ENCODE peak calls at places on chromosomes 5 and 9, in ten cellular contexts. H, S, Q, M, V, N, U, I, G and J are unnamed samples.

GRCh38 chr5:94245608-94246007 is 372.8 kb downstream of the KIAA0825 start:
- DNase-seq in H (no peak), S (no peak), Q (no peak), M (peak), V (no peak), N (no peak), U (no peak), I (no peak), G (no peak), J (no peak)

GRCh38 chr5:61966558-61966957 is 339.4 kb upstream of the KIF2A start:
- DNase-seq in H (no peak), S (no peak), Q (no peak), M (no peak), V (no peak), N (no peak), U (no peak), I (no peak), G (no peak), J (no peak)

GRCh38 chr9:108041551-108041950 is 552.0 kb upstream of the KLF4 start:
- DNase-seq in H (no peak), S (peak), Q (peak), M (peak), V (no peak), N (no peak), U (no peak), I (no peak), G (no peak), J (no peak)

GRCh38 chr5:33409435-33410146 is 31.2 kb upstream of the TARS1 start:
- DNase-seq in H (no peak), S (no peak), Q (no peak), M (peak), V (no peak), N (no peak), U (no peak), I (no peak), G (no peak), J (no peak)

GRCh38 chr5:150523472-150524350 is 15.8 kb downstream of the NDST1 start:
- DNase-seq in H (no peak), S (peak), Q (peak), M (peak), V (peak), N (peak), U (peak), I (peak), G (no peak), J (no peak)

GRCh38 chr5:161851691-161852299 is 3.9 kb downstream of the GABRA1 start:
- DNase-seq in H (no peak), S (peak), Q (no peak), M (no peak), V (no peak), N (no peak), U (no peak), I (peak), G (no peak), J (no peak)

GRCh38 chr9:36116593-36116992 is 19.9 kb upstream of the GLIPR2 start:
- DNase-seq in H (no peak), S (no peak), Q (no peak), M (no peak), V (no peak), N (no peak), U (no peak), I (no peak), G (no peak), J (no peak)

GRCh38 chr9:136255166-136255538 is 9.5 kb upstream of the QSOX2 start:
- DNase-seq in H (no peak), S (no peak), Q (peak), M (peak), V (no peak), N (no peak), U (no peak), I (no peak), G (no peak), J (no peak)

GRCh38 chr5:103358305-103358996 is 99.9 kb downstream of the MACIR start:
- DNase-seq in H (no peak), S (no peak), Q (no peak), M (no peak), V (no peak), N (no peak), U (no peak), I (no peak), G (no peak), J (no peak)

GRCh38 chr5:371811-372555 is 50.5 kb downstream of the AHRR start:
- DNase-seq in H (peak), S (no peak), Q (no peak), M (no peak), V (no peak), N (peak), U (no peak), I (no peak), G (no peak), J (peak)

GRCh38 chr9:127519301-127520166 is 68.2 kb downstream of the LRSAM1 start:
- DNase-seq in H (peak), S (no peak), Q (peak), M (peak), V (peak), N (peak), U (no peak), I (no peak), G (no peak), J (no peak)

GRCh38 chr5:136016945-136017530 is 11.8 kb upstream of the TGFBI start:
- DNase-seq in H (no peak), S (peak), Q (peak), M (peak), V (no peak), N (no peak), U (no peak), I (no peak), G (no peak), J (no peak)

GRCh38 chr5:83927140-83927733 is 206.6 kb upstream of the HAPLN1 start:
- DNase-seq in H (peak), S (peak), Q (peak), M (no peak), V (peak), N (peak), U (peak), I (peak), G (no peak), J (peak)

GRCh38 chr9:16335788-16336580 is 534.5 kb downstream of the BNC2 start:
- DNase-seq in H (no peak), S (peak), Q (peak), M (peak), V (no peak), N (no peak), U (no peak), I (no peak), G (no peak), J (no peak)

GRCh38 chr9:130186051-130186450 is 13.8 kb downstream of the NCS1 start:
- DNase-seq in H (no peak), S (no peak), Q (no peak), M (no peak), V (no peak), N (no peak), U (no peak), I (no peak), G (no peak), J (peak)

GRCh38 chr9:73529666-73530065 is 378.0 kb downstream of the ANXA1 start:
- DNase-seq in H (no peak), S (no peak), Q (no peak), M (no peak), V (no peak), N (no peak), U (no peak), I (no peak), G (no peak), J (no peak)

GRCh38 chr5:97142521-97143254 is at the start of gene LIX1:
- DNase-seq in H (no peak), S (peak), Q (peak), M (peak), V (peak), N (peak), U (peak), I (peak), G (peak), J (no peak)

GRCh38 chr5:158313027-158313738 is 454.2 kb upstream of the CLINT1 start:
- DNase-seq in H (no peak), S (no peak), Q (no peak), M (no peak), V (no peak), N (no peak), U (no peak), I (no peak), G (no peak), J (no peak)

GRCh38 chr5:137392261-137392660 is 106.9 kb downstream of the SPOCK1 start:
- DNase-seq in H (no peak), S (no peak), Q (no peak), M (no peak), V (no peak), N (no peak), U (no peak), I (no peak), G (no peak), J (no peak)

GRCh38 chr5:15640116-15640515 is 140.1 kb downstream of the FBXL7 start:
- DNase-seq in H (no peak), S (no peak), Q (no peak), M (no peak), V (no peak), N (no peak), U (no peak), I (no peak), G (no peak), J (no peak)

GRCh38 chr9:35510745-35511428 is 21.0 kb downstream of the RUSC2 start:
- DNase-seq in H (no peak), S (peak), Q (peak), M (peak), V (no peak), N (no peak), U (no peak), I (no peak), G (no peak), J (no peak)

GRCh38 chr5:149035282-149035882 is 27.5 kb downstream of the SH3TC2 start:
- DNase-seq in H (peak), S (peak), Q (peak), M (peak), V (peak), N (peak), U (peak), I (peak), G (peak), J (peak)

GRCh38 chr5:176730815-176731475 is 79.4 kb upstream of the UNC5A start:
- DNase-seq in H (no peak), S (no peak), Q (no peak), M (no peak), V (no peak), N (no peak), U (no peak), I (no peak), G (no peak), J (no peak)

GRCh38 chr5:81097733-81098132 is 135.4 kb upstream of the CKMT2 start:
- DNase-seq in H (no peak), S (no peak), Q (no peak), M (no peak), V (no peak), N (no peak), U (no peak), I (no peak), G (no peak), J (no peak)

GRCh38 chr9:93089024-93089423 is 7.0 kb upstream of the CARD19 start:
- DNase-seq in H (no peak), S (no peak), Q (no peak), M (no peak), V (no peak), N (no peak), U (no peak), I (no peak), G (no peak), J (no peak)

GRCh38 chr5:24703934-24704333 is 59.2 kb upstream of the CDH10 start:
- DNase-seq in H (no peak), S (no peak), Q (no peak), M (no peak), V (no peak), N (no peak), U (no peak), I (no peak), G (no peak), J (no peak)

GRCh38 chr9:109779711-109780452 is at the start of gene PALM2AKAP2:
- DNase-seq in H (no peak), S (peak), Q (no peak), M (peak), V (peak), N (peak), U (peak), I (peak), G (no peak), J (peak)

GRCh38 chr9:121598167-121599000 is 53.0 kb upstream of the DAB2IP start:
- DNase-seq in H (no peak), S (no peak), Q (no peak), M (peak), V (peak), N (no peak), U (peak), I (no peak), G (no peak), J (peak)

GRCh38 chr5:83510199-83510730 is 38.7 kb downstream of the VCAN start:
- DNase-seq in H (no peak), S (no peak), Q (no peak), M (no peak), V (no peak), N (peak), U (no peak), I (no peak), G (no peak), J (no peak)

GRCh38 chr9:16417101-16417500 is 453.4 kb downstream of the BNC2 start:
- DNase-seq in H (no peak), S (peak), Q (no peak), M (peak), V (no peak), N (no peak), U (no peak), I (no peak), G (no peak), J (no peak)

GRCh38 chr9:79034583-79034982 is 537.2 kb upstream of the TLE4 start:
- DNase-seq in H (no peak), S (no peak), Q (no peak), M (no peak), V (no peak), N (no peak), U (no peak), I (no peak), G (no peak), J (no peak)

GRCh38 chr5:154146409-154146808 is 44.1 kb upstream of the GALNT10 start:
- DNase-seq in H (no peak), S (no peak), Q (no peak), M (no peak), V (no peak), N (no peak), U (no peak), I (no peak), G (no peak), J (no peak)

GRCh38 chr5:141969783-141970741 is 1.2 kb downstream of the RNF14 start:
- DNase-seq in H (no peak), S (peak), Q (peak), M (no peak), V (no peak), N (peak), U (peak), I (no peak), G (no peak), J (no peak)

GRCh38 chr5:66814146-66814991 is 218.2 kb downstream of the MAST4 start:
- DNase-seq in H (no peak), S (peak), Q (no peak), M (peak), V (peak), N (peak), U (peak), I (peak), G (peak), J (no peak)

GRCh38 chr9:4904322-4905134 is 80.5 kb upstream of the JAK2 start:
- DNase-seq in H (no peak), S (peak), Q (no peak), M (peak), V (no peak), N (no peak), U (no peak), I (no peak), G (no peak), J (no peak)

GRCh38 chr5:143200781-143201398 is 202.6 kb downstream of the NR3C1 start:
- DNase-seq in H (no peak), S (peak), Q (peak), M (peak), V (no peak), N (no peak), U (no peak), I (no peak), G (no peak), J (no peak)

GRCh38 chr5:180495292-180495691 is 1.1 kb downstream of the CNOT6 start:
- DNase-seq in H (no peak), S (no peak), Q (no peak), M (no peak), V (no peak), N (no peak), U (no peak), I (no peak), G (no peak), J (no peak)

GRCh38 chr9:72315089-72315509 is 49.9 kb downstream of the ZFAND5 start:
- DNase-seq in H (no peak), S (peak), Q (peak), M (no peak), V (peak), N (no peak), U (peak), I (no peak), G (no peak), J (no peak)

GRCh38 chr9:109403766-109404320 is 83.0 kb upstream of the EPB41L4B start:
- DNase-seq in H (peak), S (no peak), Q (no peak), M (no peak), V (no peak), N (no peak), U (no peak), I (no peak), G (no peak), J (no peak)